ENCODE peak calls at places on chromosomes 6 and 20, in ten cellular contexts. O, X, J, G, Y, N, L, M, Q and D are unnamed samples.

GRCh38 chr6:43204271-43205105 is 22.5 kb downstream of the CUL9 start:
- DNase-seq in G (no peak), O (no peak), L (no peak), N (no peak), Q (no peak), M (no peak), Y (no peak), J (no peak), X (peak), D (no peak)

GRCh38 chr6:136604928-136605485 is 54.8 kb upstream of the MAP7 start:
- DNase-seq in X (no peak), L (no peak), Q (no peak), M (no peak), G (no peak), J (no peak), N (no peak), Y (no peak), O (no peak), D (no peak)

GRCh38 chr6:168713839-168714238 is 272.9 kb downstream of the SMOC2 start:
- DNase-seq in M (peak), X (no peak), Q (no peak), L (peak), Y (no peak), G (peak), J (peak), N (peak), O (no peak), D (peak)

GRCh38 chr6:127514396-127515227 is 4.5 kb downstream of the MTCL3 start:
- DNase-seq in L (no peak), X (no peak), M (no peak), G (peak), N (no peak), O (peak), J (no peak), Q (no peak), Y (peak), D (peak)

GRCh38 chr6:40997256-40997957 is 41.6 kb downstream of the UNC5CL start:
- DNase-seq in L (peak), G (no peak), X (no peak), J (peak), M (peak), N (peak), O (no peak), Y (no peak), Q (no peak), D (peak)

GRCh38 chr6:5684320-5684719 is 322.4 kb downstream of the NRN1 start:
- DNase-seq in M (no peak), Q (no peak), L (no peak), O (no peak), Y (no peak), G (no peak), N (no peak), X (no peak), J (no peak), D (no peak)

GRCh38 chr6:41729624-41730023 is 5.8 kb downstream of the TFEB start:
- DNase-seq in N (no peak), Y (no peak), O (no peak), X (no peak), M (no peak), Q (no peak), L (no peak), G (no peak), J (no peak), D (no peak)

GRCh38 chr20:15867017-15867416 is 706.2 kb downstream of the KIF16B start:
- DNase-seq in O (no peak), Y (no peak), N (no peak), X (no peak), L (no peak), M (no peak), G (no peak), J (no peak), Q (no peak), D (no peak)

GRCh38 chr6:43980004-43980795 is 147.1 kb downstream of the MRPL14 start:
- DNase-seq in O (no peak), Q (no peak), J (no peak), G (no peak), M (no peak), Y (peak), L (no peak), N (no peak), X (peak), D (no peak)

GRCh38 chr6:122122202-122122601 is 277.2 kb upstream of the HSF2 start:
- DNase-seq in O (no peak), L (no peak), Q (no peak), M (no peak), Y (no peak), J (no peak), N (no peak), X (no peak), G (no peak), D (no peak)

GRCh38 chr6:82270791-82271392 is 23.3 kb upstream of the IBTK start:
- DNase-seq in J (peak), X (no peak), N (no peak), Q (no peak), G (peak), Y (no peak), O (no peak), L (peak), M (peak), D (no peak)

GRCh38 chr6:23277521-23278227 is 708.3 kb downstream of the HDGFL1 start:
- DNase-seq in M (no peak), L (no peak), Q (no peak), N (no peak), J (no peak), X (no peak), Y (no peak), O (no peak), G (peak), D (no peak)

GRCh38 chr6:91781946-91782345 is 1195.1 kb upstream of the MAP3K7 start:
- DNase-seq in O (no peak), J (no peak), X (no peak), G (no peak), M (no peak), L (no peak), Q (no peak), N (no peak), Y (no peak), D (no peak)

GRCh38 chr6:147911686-147912085 is 403.2 kb downstream of the SAMD5 start:
- DNase-seq in G (no peak), O (no peak), J (no peak), X (no peak), M (no peak), Q (no peak), N (no peak), Y (no peak), L (no peak), D (no peak)

GRCh38 chr20:51249215-51249614 is 226.3 kb upstream of the KCNG1 start:
- DNase-seq in L (no peak), G (no peak), X (no peak), M (no peak), N (no peak), Q (no peak), J (no peak), O (no peak), Y (no peak), D (no peak)

GRCh38 chr6:21507811-21508210 is 85.7 kb upstream of the SOX4 start:
- DNase-seq in M (no peak), J (no peak), Y (no peak), N (no peak), X (no peak), Q (no peak), O (no peak), L (peak), G (no peak), D (no peak)

GRCh38 chr6:73264446-73264845 is 1.4 kb upstream of the KHDC1 start:
- DNase-seq in Y (no peak), O (no peak), N (no peak), Q (no peak), L (no peak), M (no peak), X (no peak), J (no peak), G (no peak), D (no peak)

GRCh38 chr6:34657037-34657306 is 39.6 kb downstream of the ILRUN start:
- DNase-seq in M (no peak), G (no peak), J (no peak), Q (no peak), O (no peak), Y (no peak), X (no peak), N (no peak), L (no peak), D (no peak)

GRCh38 chr20:52572687-52573086 is 381.1 kb upstream of the ZFP64 start:
- DNase-seq in N (no peak), Q (no peak), Y (no peak), M (no peak), O (no peak), J (no peak), X (no peak), L (no peak), G (no peak), D (no peak)

GRCh38 chr20:20019123-20019522 is 2.0 kb downstream of the NAA20 start:
- DNase-seq in N (peak), G (no peak), M (no peak), X (no peak), O (no peak), Y (no peak), L (no peak), J (no peak), Q (no peak), D (no peak)

GRCh38 chr20:9789136-9789535 is 49.7 kb downstream of the PAK5 start:
- DNase-seq in M (no peak), Q (no peak), Y (no peak), O (no peak), N (no peak), X (no peak), G (no peak), L (no peak), J (no peak), D (no peak)

GRCh38 chr6:107318100-107318736 is 141.1 kb downstream of the PDSS2 start:
- DNase-seq in J (peak), L (peak), Y (no peak), Q (peak), G (peak), O (peak), X (no peak), N (peak), M (peak), D (peak)

GRCh38 chr20:41030536-41031242 is 2.1 kb downstream of the TOP1 start:
- DNase-seq in Q (peak), Y (no peak), O (no peak), L (peak), X (no peak), N (no peak), G (no peak), M (no peak), J (no peak), D (no peak)

GRCh38 chr20:51372176-51372803 is 170.2 kb downstream of the NFATC2 start:
- DNase-seq in L (peak), X (peak), J (peak), G (peak), Y (peak), M (peak), Q (peak), N (peak), O (peak), D (peak)

DNA sequence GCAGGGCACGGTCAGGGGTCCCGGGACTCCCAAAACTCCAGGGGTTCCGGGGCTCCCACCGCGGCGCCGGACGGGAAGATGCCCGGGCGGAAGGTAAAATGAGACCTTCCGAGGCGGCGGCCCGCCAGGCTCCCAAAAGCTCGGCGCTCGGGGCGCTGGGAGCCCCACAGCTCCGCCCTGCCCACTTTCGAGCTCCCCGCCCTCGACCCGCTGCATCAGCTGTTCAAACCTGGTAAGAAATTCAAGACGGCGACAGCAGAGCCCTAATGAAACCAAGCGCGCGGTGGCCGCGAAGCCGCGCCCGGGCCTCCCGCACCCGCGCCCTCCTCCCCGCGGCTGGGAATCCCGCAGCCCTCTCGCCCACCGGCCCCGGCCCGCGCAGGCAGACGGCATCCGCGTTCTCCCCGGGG is 369 bp downstream of the SLC4A11 start:
- DNase-seq in J (peak), N (peak), M (peak), Y (no peak), L (no peak), G (no peak), O (peak), X (no peak), Q (no peak), D (peak)
- H3K4me3 ChIP-seq in J (peak), N (peak), M (peak), Y (peak), L (peak), G (peak), O (peak), X (peak), Q (peak), D (peak)

GRCh38 chr6:111861321-111861938 is 11.8 kb downstream of the FYN start:
- DNase-seq in L (no peak), O (no peak), Y (no peak), Q (no peak), X (no peak), N (no peak), J (no peak), M (no peak), G (no peak), D (no peak)
- TF ChIP-seq EP300 in L (no peak), O (no peak), Y (no peak), Q (no peak), X (no peak), N (no peak), J (no peak), M (no peak), G (no peak), D (no peak)

GRCh38 chr20:44576297-44576696 is 6.1 kb upstream of the PKIG start:
- DNase-seq in N (no peak), J (no peak), M (peak), L (peak), Q (no peak), G (no peak), Y (no peak), O (no peak), X (no peak), D (no peak)

GRCh38 chr20:44571367-44571766 is 11.0 kb upstream of the PKIG start:
- DNase-seq in M (no peak), Q (no peak), O (no peak), L (no peak), Y (no peak), X (no peak), G (no peak), J (no peak), N (no peak), D (no peak)

GRCh38 chr20:44572551-44573500 is 9.6 kb upstream of the PKIG start:
- DNase-seq in L (no peak), J (no peak), G (no peak), X (peak), Y (peak), N (no peak), O (no peak), Q (no peak), M (no peak), D (peak)

GRCh38 chr20:44574372-44574771 is 8.0 kb upstream of the PKIG start:
- DNase-seq in X (no peak), M (no peak), O (no peak), G (no peak), N (no peak), Q (no peak), Y (no peak), J (no peak), L (no peak), D (no peak)

GRCh38 chr20:44573501-44573869 is 8.9 kb upstream of the PKIG start:
- DNase-seq in M (no peak), O (no peak), N (no peak), L (no peak), X (no peak), Y (no peak), G (no peak), J (no peak), Q (no peak), D (no peak)
- H3K4me3 ChIP-seq in M (no peak), O (no peak), N (no peak), L (no peak), X (no peak), Y (no peak), G (no peak), J (no peak), Q (no peak), D (no peak)

GRCh38 chr6:144411506-144412165 is 126.5 kb downstream of the UTRN start:
- DNase-seq in L (no peak), Y (no peak), M (no peak), G (no peak), J (no peak), Q (no peak), N (no peak), X (no peak), O (no peak), D (no peak)
- TF ChIP-seq EP300 in L (no peak), Y (no peak), M (no peak), G (no peak), J (no peak), Q (no peak), N (no peak), X (no peak), O (no peak), D (no peak)

GRCh38 chr6:89116702-89117101 is 1.2 kb downstream of the SRSF12 start:
- DNase-seq in Y (no peak), L (no peak), G (peak), X (no peak), Q (no peak), O (no peak), N (no peak), J (no peak), M (no peak), D (no peak)
- H3K4me3 ChIP-seq in Y (peak), L (peak), G (peak), X (no peak), Q (peak), O (no peak), N (no peak), J (peak), M (no peak), D (no peak)

GRCh38 chr6:140078552-140079126 is 704.2 kb upstream of the CITED2 start:
- DNase-seq in N (no peak), J (no peak), Q (no peak), L (no peak), M (no peak), Y (no peak), G (no peak), O (no peak), X (no peak), D (no peak)
- TF ChIP-seq EP300 in N (no peak), J (no peak), Q (no peak), L (no peak), M (no peak), Y (no peak), G (peak), O (no peak), X (no peak), D (no peak)

GRCh38 chr6:163971841-163972838 is 557.6 kb downstream of the QKI start:
- DNase-seq in L (peak), J (no peak), X (no peak), N (no peak), O (no peak), M (no peak), G (no peak), Y (no peak), Q (no peak), D (no peak)

GRCh38 chr6:163965426-163966348 is 551.2 kb downstream of the QKI start:
- DNase-seq in Y (no peak), Q (no peak), X (no peak), O (no peak), M (no peak), G (peak), N (no peak), L (no peak), J (no peak), D (no peak)

DNA sequence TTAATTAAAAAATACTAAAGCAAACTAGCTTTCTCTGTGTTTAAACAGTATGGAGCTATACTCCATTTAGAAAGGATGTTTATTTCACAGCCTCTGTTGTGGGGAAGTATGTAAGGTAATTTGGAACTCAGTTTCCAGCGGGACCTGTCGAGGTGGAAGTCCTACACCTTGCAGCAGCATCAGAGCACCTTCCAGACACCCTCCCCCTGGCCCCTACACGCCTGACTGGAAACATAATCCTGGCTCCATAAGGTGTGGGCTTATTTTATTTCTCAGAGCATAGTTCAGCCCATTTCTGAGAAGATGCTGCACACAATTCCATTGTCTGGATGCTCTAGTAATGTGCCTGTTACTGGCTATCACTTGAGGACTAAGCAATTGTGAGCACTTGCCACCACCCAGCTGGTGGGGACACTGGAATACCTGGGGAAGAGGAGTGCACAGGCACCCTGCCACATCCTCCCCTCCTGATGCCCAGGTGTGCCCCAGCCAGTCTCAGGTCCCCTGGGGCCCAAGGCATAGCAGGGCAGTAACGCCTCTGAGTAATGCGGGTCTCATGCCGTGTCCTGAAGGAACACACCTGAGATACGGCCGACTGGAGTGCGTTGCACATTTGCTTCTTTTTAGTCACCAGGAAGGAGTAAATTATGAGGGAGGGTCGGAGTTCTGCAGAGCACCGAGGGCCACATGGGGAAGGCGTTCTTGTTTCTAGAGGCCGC is 556.5 kb downstream of the QKI start:
- DNase-seq in Q (no peak), O (no peak), L (no peak), M (no peak), X (no peak), Y (no peak), G (no peak), N (no peak), J (no peak), D (no peak)
- H3K4me3 ChIP-seq in Q (no peak), O (no peak), L (no peak), M (no peak), X (no peak), Y (no peak), G (no peak), N (no peak), J (no peak), D (no peak)

GRCh38 chr6:89242574-89243330 is 25.6 kb upstream of the GABRR1 start:
- DNase-seq in L (peak), X (no peak), Y (no peak), G (peak), N (no peak), J (peak), O (no peak), Q (no peak), M (no peak), D (peak)
- TF ChIP-seq EP300 in L (no peak), X (no peak), Y (no peak), G (no peak), N (no peak), J (no peak), O (no peak), Q (no peak), M (no peak), D (no peak)